ENCODE peak calls at places on chromosome 21, in seven cellular contexts. C is amniotic epithelial cell; B is amniotic stem cell; E is H4; G is tibial artery; P is CD4-positive, alpha-beta T cell; U is mammary epithelial cell. A is an unnamed sample.

GRCh38 chr21:34670220-34670961 is 1.6 kb downstream of the CLIC6 start:
- DNase-seq in C (no peak), B (no peak), E (no peak), G (no peak), P (no peak), U (peak; percentile 10), A (no peak)

GRCh38 chr21:40019076-40019475 is 151.8 kb downstream of the PCP4 start:
- DNase-seq in C (no peak), B (no peak), E (no peak), G (no peak), P (no peak), U (no peak), A (no peak)

GRCh38 chr21:36747815-36748381 is 49.0 kb downstream of the SIM2 start:
- DNase-seq in C (no peak), B (peak; percentile 9), E (no peak), G (no peak), P (no peak), U (no peak), A (peak; percentile 50)

GRCh38 chr21:34582506-34583150 is 32.3 kb downstream of the RCAN1 start:
- DNase-seq in C (peak; percentile 66), B (peak; percentile 42), E (peak; percentile 42), G (no peak), P (no peak), U (peak; percentile 88), A (peak; percentile 81)

GRCh38 chr21:17343055-17343454 is 169.8 kb upstream of the CXADR start:
- DNase-seq in C (peak; percentile 16), B (no peak), E (no peak), G (no peak), P (no peak), U (peak; percentile 31), A (peak; percentile 42)

GRCh38 chr21:38440746-38441145 is 57.5 kb downstream of the ERG start:
- DNase-seq in C (peak; percentile 91), B (peak; percentile 61), E (peak; percentile 76), G (no peak), P (no peak), U (peak; percentile 74), A (peak; percentile 82)

GRCh38 chr21:41133896-41134522 is 34.0 kb upstream of the BACE2 start:
- DNase-seq in C (peak; percentile 3), B (no peak), E (peak; percentile 67), G (no peak), P (no peak), U (peak; percentile 23), A (peak; percentile 60)

GRCh38 chr21:46503922-46504539 is 45.3 kb downstream of the DIP2A start:
- DNase-seq in C (no peak), B (no peak), E (no peak), G (no peak), P (no peak), U (no peak), A (no peak)

GRCh38 chr21:16534408-16535099 is 804.8 kb downstream of the USP25 start:
- DNase-seq in C (peak; percentile 61), B (no peak), E (peak; percentile 42), G (peak; percentile 87), P (no peak), U (peak; percentile 35), A (peak; percentile 82)

GRCh38 chr21:29365636-29366305 is 67.0 kb downstream of the BACH1 start:
- DNase-seq in C (no peak), B (no peak), E (no peak), G (no peak), P (no peak), U (no peak), A (no peak)

GRCh38 chr21:36966846-36967657 is 583 bp upstream of the HLCS start:
- DNase-seq in C (no peak), B (no peak), E (no peak), G (no peak), P (no peak), U (no peak), A (peak; percentile 70)

GRCh38 chr21:40754466-40754865 is 92.5 kb downstream of the DSCAM start:
- DNase-seq in C (no peak), B (no peak), E (no peak), G (no peak), P (no peak), U (no peak), A (no peak)

GRCh38 chr21:24367936-24368335 is 1239.3 kb downstream of the MRPL39 start:
- DNase-seq in C (no peak), B (no peak), E (no peak), G (no peak), P (no peak), U (no peak), A (peak; percentile 1)

GRCh38 chr21:43734131-43734634 is 15.3 kb downstream of the PDXK start:
- DNase-seq in C (no peak), B (no peak), E (no peak), G (no peak), P (peak; percentile 30), U (no peak), A (peak; percentile 28)

GRCh38 chr21:36710729-36711048 is 11.8 kb downstream of the SIM2 start:
- DNase-seq in C (no peak), B (no peak), E (no peak), G (peak; percentile 34), P (no peak), U (no peak), A (no peak)

GRCh38 chr21:37281993-37282392 is 14.9 kb upstream of the VPS26C start:
- DNase-seq in C (no peak), B (no peak), E (no peak), G (no peak), P (no peak), U (no peak), A (no peak)

GRCh38 chr21:44020551-44020950 is 8.4 kb downstream of the TRAPPC10 start:
- DNase-seq in C (no peak), B (no peak), E (no peak), G (no peak), P (no peak), U (no peak), A (no peak)

GRCh38 chr21:25512095-25513086 is 94.9 kb downstream of the MRPL39 start:
- DNase-seq in C (no peak), B (no peak), E (no peak), G (no peak), P (no peak), U (no peak), A (peak; percentile 19)

GRCh38 chr21:45892156-45892919 is 89.2 kb upstream of the COL6A1 start:
- DNase-seq in C (no peak), B (no peak), E (no peak), G (no peak), P (peak; percentile 33), U (no peak), A (no peak)

GRCh38 chr21:43866233-43866632 is 1.2 kb downstream of the AGPAT3 start:
- DNase-seq in C (peak; percentile 47), B (peak; percentile 45), E (no peak), G (no peak), P (peak; percentile 19), U (peak; percentile 29), A (peak; percentile 67)

GRCh38 chr21:43953028-43953427 is 59.1 kb upstream of the TRAPPC10 start:
- DNase-seq in C (no peak), B (no peak), E (no peak), G (no peak), P (no peak), U (no peak), A (no peak)

GRCh38 chr21:35428489-35428888 is 379.4 kb upstream of the RUNX1 start:
- DNase-seq in C (peak; percentile 29), B (no peak), E (no peak), G (peak; percentile 67), P (peak; percentile 58), U (no peak), A (peak; percentile 66)

GRCh38 chr21:20570824-20571232 is 427.4 kb upstream of the NCAM2 start:
- DNase-seq in C (peak; percentile 2), B (no peak), E (peak; percentile 44), G (no peak), P (no peak), U (no peak), A (peak; percentile 37)

GRCh38 chr21:44395260-44395659 is 41.8 kb downstream of the TRPM2 start:
- DNase-seq in C (no peak), B (no peak), E (no peak), G (no peak), P (no peak), U (no peak), A (no peak)

GRCh38 chr21:44521928-44522752 is 17.9 kb downstream of the KRTAP10-1 start:
- DNase-seq in C (no peak), B (no peak), E (no peak), G (peak; percentile 55), P (no peak), U (no peak), A (no peak)

GRCh38 chr21:27406297-27407009 is 439.6 kb upstream of the ADAMTS5 start:
- DNase-seq in C (peak; percentile 62), B (no peak), E (no peak), G (no peak), P (no peak), U (no peak), A (peak; percentile 33)

GRCh38 chr21:27306821-27307746 is 340.2 kb upstream of the ADAMTS5 start:
- DNase-seq in C (peak; percentile 64), B (no peak), E (no peak), G (no peak), P (no peak), U (no peak), A (no peak)

GRCh38 chr21:42673633-42674328 is 20.4 kb downstream of the PDE9A start:
- DNase-seq in C (no peak), B (no peak), E (no peak), G (no peak), P (no peak), U (no peak), A (no peak)

GRCh38 chr21:42836767-42837301 is 42.5 kb downstream of the WDR4 start:
- DNase-seq in C (no peak), B (no peak), E (peak; percentile 3), G (no peak), P (no peak), U (no peak), A (no peak)

GRCh38 chr21:21188513-21189188 is 190.4 kb downstream of the NCAM2 start:
- DNase-seq in C (no peak), B (no peak), E (no peak), G (no peak), P (no peak), U (no peak), A (peak; percentile 77)

GRCh38 chr21:24369751-24370150 is 1237.5 kb downstream of the MRPL39 start:
- DNase-seq in C (no peak), B (no peak), E (no peak), G (no peak), P (no peak), U (no peak), A (no peak)

GRCh38 chr21:37758997-37759396 is 157.3 kb downstream of the KCNJ6 start:
- DNase-seq in C (peak; percentile 54), B (no peak), E (peak; percentile 39), G (no peak), P (no peak), U (peak; percentile 37), A (peak; percentile 77)

GRCh38 chr21:16942703-16943102 is 570.1 kb upstream of the CXADR start:
- DNase-seq in C (peak; percentile 7), B (peak; percentile 3), E (peak; percentile 43), G (no peak), P (no peak), U (peak; percentile 8), A (peak; percentile 60)

GRCh38 chr21:45164124-45164511 is 89.7 kb downstream of the ADARB1 start:
- DNase-seq in C (no peak), B (no peak), E (no peak), G (no peak), P (no peak), U (no peak), A (no peak)